ENCODE peak calls at places on chromosomes 7 and 10, in seven cellular contexts. L is Kasumi-1; H is AG08395; F is lower lobe of right lung; I is activated CD8-positive, alpha-beta memory T cell treated with anti-CD3 and anti-CD28 coated beads for 4 hours; O is cerebellar cortex; X is HEK293T. T is an unnamed sample.

GRCh38 chr7:30082686-30083085 is 52.1 kb upstream of the MTURN start:
- DNase-seq in H (no peak), X (no peak), O (no peak), I (no peak), L (no peak), F (no peak), T (no peak)

GRCh38 chr10:94403034-94403822 is 887 bp downstream of the TBC1D12 start:
- DNase-seq in L (peak; percentile 75), F (peak; percentile 77), O (peak; percentile 19), I (no peak), H (peak; percentile 53), X (peak; percentile 56), T (peak; percentile 87)

GRCh38 chr7:48114589-48114988 is 25.5 kb downstream of the UPP1 start:
- DNase-seq in X (no peak), F (no peak), L (no peak), I (no peak), O (no peak), H (no peak), T (no peak)

GRCh38 chr10:18214692-18215563 is 74.7 kb downstream of the CACNB2 start:
- DNase-seq in X (peak; percentile 55), F (no peak), O (peak; percentile 82), H (peak; percentile 76), I (no peak), L (peak; percentile 85), T (peak; percentile 68)

GRCh38 chr10:69645751-69646687 is 16.0 kb downstream of the FAM241B start:
- DNase-seq in H (no peak), X (no peak), O (no peak), F (no peak), L (no peak), I (no peak), T (no peak)

GRCh38 chr10:71255817-71256660 is 43.7 kb downstream of the UNC5B start:
- DNase-seq in X (no peak), L (no peak), I (no peak), H (peak; percentile 83), O (peak; percentile 73), F (no peak), T (no peak)

GRCh38 chr10:43254199-43254730 is 12.6 kb downstream of the RASGEF1A start:
- DNase-seq in I (peak; percentile 24), L (no peak), F (peak; percentile 46), H (no peak), X (no peak), O (no peak), T (no peak)

GRCh38 chr10:576130-576465 is 113.4 kb downstream of the DIP2C start:
- DNase-seq in O (no peak), L (no peak), F (peak; percentile 7), H (peak; percentile 58), X (no peak), I (no peak), T (no peak)

GRCh38 chr10:26474062-26474461 is 35.9 kb downstream of the APBB1IP start:
- DNase-seq in O (no peak), F (no peak), X (no peak), I (no peak), H (peak; percentile 48), L (no peak), T (no peak)

GRCh38 chr7:157613575-157614322 is 276.9 kb downstream of the DNAJB6 start:
- DNase-seq in I (no peak), X (no peak), O (peak; percentile 8), L (no peak), H (no peak), F (no peak), T (no peak)

GRCh38 chr7:6026011-6026819 is 5.0 kb upstream of the ANKRD61 start:
- DNase-seq in O (peak; percentile 35), H (peak; percentile 45), I (peak; percentile 31), F (peak; percentile 85), L (peak; percentile 67), X (peak; percentile 53), T (peak; percentile 62)

GRCh38 chr7:128810473-128810872 is 18.7 kb downstream of the CCDC136 start:
- DNase-seq in F (no peak), L (no peak), X (no peak), I (no peak), O (no peak), H (peak; percentile 59), T (no peak)

GRCh38 chr10:23351914-23352313 is 7.3 kb upstream of the C10orf67 start:
- DNase-seq in F (no peak), X (no peak), L (no peak), O (no peak), I (no peak), H (no peak), T (no peak)

GRCh38 chr7:25959168-25959734 is 192.7 kb upstream of the NFE2L3 start:
- DNase-seq in I (no peak), H (no peak), L (no peak), F (no peak), X (no peak), O (no peak), T (no peak)

GRCh38 chr10:70267161-70267933 is 16.5 kb downstream of the NPFFR1 start:
- DNase-seq in X (peak; percentile 19), I (no peak), F (no peak), O (no peak), L (no peak), H (peak; percentile 98), T (peak; percentile 25)

GRCh38 chr7:73739387-73739767 is 775 bp upstream of the ABHD11 start:
- DNase-seq in X (no peak), I (no peak), H (no peak), O (no peak), F (no peak), L (no peak), T (no peak)

GRCh38 chr7:149232362-149232761 is 7.1 kb upstream of the ZNF212 start:
- DNase-seq in I (no peak), L (no peak), O (no peak), X (no peak), H (no peak), F (no peak), T (no peak)

GRCh38 chr10:805635-806305 is 116.3 kb upstream of the DIP2C start:
- DNase-seq in I (no peak), L (no peak), O (no peak), H (no peak), F (no peak), X (no peak), T (no peak)

GRCh38 chr7:77958436-77958835 is 159.9 kb downstream of the PHTF2 start:
- DNase-seq in L (no peak), I (no peak), F (no peak), H (no peak), O (no peak), X (no peak), T (no peak)

GRCh38 chr10:87872828-87873227 is 9.4 kb downstream of the PTEN start:
- DNase-seq in O (no peak), X (no peak), H (no peak), I (no peak), L (no peak), F (no peak), T (no peak)

GRCh38 chr10:125012851-125013528 is 71.1 kb downstream of the ZRANB1 start:
- DNase-seq in F (peak; percentile 19), L (no peak), O (no peak), I (no peak), H (no peak), X (no peak), T (no peak)

GRCh38 chr7:98165827-98166667 is 45.2 kb upstream of the BHLHA15 start:
- DNase-seq in O (peak; percentile 47), X (peak; percentile 48), I (peak; percentile 10), L (peak; percentile 1), H (no peak), F (peak; percentile 80), T (peak; percentile 62)

T was measured in OCI-M1.